ENCODE peak calls at places on chromosome 10, in ten cellular contexts. G is A549, K is neuronal stem cell, A is KBM-7, T is posterior cingulate gyrus, F is HEK293T, Y is NCI-H774, C is heart left ventricle, J is GM20000, R is NCI-H69. U is an unnamed sample.

GRCh38 chr10:120131183-120131582 is 238.7 kb downstream of the SEC23IP start:
- DNase-seq in J (no peak), T (no peak), K (peak), R (no peak), Y (no peak), A (peak), G (no peak), C (no peak), F (peak), U (no peak)

GRCh38 chr10:130884456-130884855 is 427.1 kb downstream of the TCERG1L start:
- DNase-seq in G (no peak), J (no peak), C (no peak), A (no peak), F (no peak), R (no peak), Y (no peak), K (no peak), T (no peak), U (no peak)

GRCh38 chr10:26029858-26030257 is 95.8 kb downstream of the MYO3A start:
- DNase-seq in F (no peak), Y (no peak), R (no peak), G (no peak), C (no peak), J (no peak), A (no peak), K (no peak), T (no peak), U (no peak)

GRCh38 chr10:106311590-106311989 is 852.9 kb downstream of the SORCS1 start:
- DNase-seq in A (no peak), K (no peak), F (no peak), Y (no peak), J (no peak), R (peak), C (peak), T (no peak), G (no peak), U (no peak)

GRCh38 chr10:17075510-17075909 is 54.1 kb downstream of the CUBN start:
- DNase-seq in T (no peak), J (no peak), G (peak), F (no peak), C (no peak), Y (no peak), A (no peak), R (no peak), K (no peak), U (no peak)

GRCh38 chr10:3494131-3494878 is 290.7 kb downstream of the KLF6 start:
- DNase-seq in C (peak), T (no peak), A (no peak), R (no peak), K (no peak), Y (no peak), F (no peak), J (no peak), G (no peak), U (peak)

GRCh38 chr10:127310389-127310788 is 114.0 kb upstream of the INSYN2A start:
- DNase-seq in R (no peak), F (no peak), C (no peak), Y (no peak), G (no peak), J (no peak), T (no peak), A (no peak), K (no peak), U (no peak)

GRCh38 chr10:35387768-35388167 is 51.5 kb downstream of the CCNY start:
- DNase-seq in R (peak), Y (no peak), A (no peak), G (no peak), J (no peak), K (no peak), C (no peak), F (no peak), T (no peak), U (no peak)

GRCh38 chr10:127089446-127089845 is 106.9 kb downstream of the INSYN2A start:
- DNase-seq in C (no peak), R (no peak), F (no peak), K (no peak), T (no peak), Y (no peak), G (no peak), J (no peak), A (no peak), U (no peak)

GRCh38 chr10:124962421-124962820 is 20.5 kb downstream of the ZRANB1 start:
- DNase-seq in R (no peak), K (no peak), J (no peak), T (no peak), Y (no peak), G (no peak), C (no peak), F (no peak), A (no peak), U (no peak)

GRCh38 chr10:130485241-130485957 is 349.2 kb downstream of the GLRX3 start:
- DNase-seq in T (no peak), R (no peak), J (no peak), F (no peak), A (no peak), K (no peak), Y (no peak), C (no peak), G (no peak), U (no peak)

GRCh38 chr10:69633673-69634635 is 3.9 kb downstream of the FAM241B start:
- DNase-seq in K (no peak), T (no peak), G (no peak), R (no peak), J (no peak), C (no peak), A (no peak), F (no peak), Y (no peak), U (peak)

GRCh38 chr10:52818019-52818418 is 45.4 kb upstream of the MBL2 start:
- DNase-seq in A (peak), K (peak), T (no peak), G (no peak), Y (peak), R (peak), C (no peak), J (peak), F (peak), U (no peak)